ENCODE peak calls at places on chromosomes 7 and 10, in five cellular contexts. R, I, L, Z and W are unnamed samples.

GRCh38 chr10:119658274-119658673 is 7.1 kb downstream of the BAG3 start:
- DNase-seq in R (no peak), I (no peak), L (peak; percentile 25), Z (peak; percentile 63), W (no peak)

GRCh38 chr10:24665001-24665400 is 58.7 kb downstream of the ARHGAP21 start:
- DNase-seq in R (no peak), I (no peak), L (no peak), Z (no peak), W (no peak)

GRCh38 chr10:88791924-88792323 is 10.6 kb upstream of the LIPM start:
- DNase-seq in R (peak; percentile 17), I (no peak), L (no peak), Z (peak; percentile 8), W (peak; percentile 63)

GRCh38 chr7:45712057-45712689 is 138.0 kb downstream of the ADCY1 start:
- DNase-seq in R (no peak), I (peak; percentile 31), L (no peak), Z (no peak), W (no peak)

GRCh38 chr10:43825984-43826383 is 177.3 kb upstream of the ZNF32 start:
- DNase-seq in R (no peak), I (no peak), L (no peak), Z (no peak), W (no peak)

GRCh38 chr7:149005427-149006344 is 22.6 kb downstream of the PDIA4 start:
- DNase-seq in R (no peak), I (peak; percentile 94), L (no peak), Z (peak; percentile 62), W (peak; percentile 90)

GRCh38 chr7:51316262-51316665 is 345 bp downstream of the COBL start:
- DNase-seq in R (no peak), I (peak; percentile 74), L (no peak), Z (no peak), W (peak; percentile 57)

GRCh38 chr10:42753507-42754154 is 29.0 kb upstream of the BMS1 start:
- DNase-seq in R (no peak), I (no peak), L (no peak), Z (no peak), W (peak; percentile 18)

GRCh38 chr10:70699659-70700174 is 27.4 kb downstream of the ADAMTS14 start:
- DNase-seq in R (no peak), I (no peak), L (no peak), Z (peak; percentile 9), W (no peak)

GRCh38 chr10:17445400-17445998 is 8.9 kb downstream of the ST8SIA6 start:
- DNase-seq in R (no peak), I (no peak), L (no peak), Z (no peak), W (no peak)

GRCh38 chr10:48750019-48750418 is 65.3 kb downstream of the WDFY4 start:
- DNase-seq in R (no peak), I (no peak), L (no peak), Z (no peak), W (no peak)

GRCh38 chr10:35739998-35740397 is 97.9 kb upstream of the FZD8 start:
- DNase-seq in R (no peak), I (no peak), L (no peak), Z (no peak), W (no peak)

GRCh38 chr7:106068538-106068961 is 43.6 kb downstream of the SYPL1 start:
- DNase-seq in R (no peak), I (no peak), L (no peak), Z (no peak), W (no peak)

GRCh38 chr10:36671607-36672006 is 453.8 kb upstream of the ANKRD30A start:
- DNase-seq in R (no peak), I (no peak), L (no peak), Z (no peak), W (no peak)

GRCh38 chr10:82310839-82311238 is 435.8 kb downstream of the NRG3 start:
- DNase-seq in R (no peak), I (no peak), L (no peak), Z (no peak), W (no peak)

GRCh38 chr10:97004591-97004990 is 172.5 kb downstream of the LCOR start:
- DNase-seq in R (no peak), I (no peak), L (no peak), Z (no peak), W (no peak)

GRCh38 chr7:90383879-90384278 is 19.4 kb upstream of the CLDN12 start:
- DNase-seq in R (no peak), I (no peak), L (no peak), Z (no peak), W (no peak)

GRCh38 chr7:28400838-28401360 is 11.4 kb upstream of the CREB5 start:
- DNase-seq in R (no peak), I (no peak), L (no peak), Z (no peak), W (no peak)

DNA sequence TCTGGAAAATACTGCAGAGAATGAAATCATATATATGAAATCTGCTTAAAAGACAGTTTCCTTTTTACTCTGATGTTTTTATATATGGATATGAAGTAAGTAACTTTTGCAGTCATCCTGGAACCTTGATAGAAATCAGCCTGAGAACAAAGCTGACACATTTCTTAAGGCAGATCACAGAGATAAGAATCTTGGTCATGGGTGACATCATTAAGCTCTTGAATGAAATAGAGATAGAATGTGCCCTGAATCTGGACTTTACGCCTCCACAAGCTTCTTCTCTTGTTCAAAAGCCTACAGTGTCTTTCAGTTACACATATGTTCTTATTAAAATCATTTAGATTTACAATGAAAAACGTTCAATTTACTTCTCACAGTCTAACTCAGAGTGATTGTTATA is 319.1 kb upstream of the CNTNAP2 start:
- DNase-seq in R (no peak), I (no peak), L (no peak), Z (no peak), W (no peak)
- TF ChIP-seq SUZ12 in R (no peak), I (no peak), L (no peak), Z (no peak), W (no peak)

GRCh38 chr10:74705361-74705980 is 120.9 kb upstream of the KAT6B start:
- DNase-seq in R (no peak), I (no peak), L (no peak), Z (no peak), W (no peak)

GRCh38 chr10:74706966-74707365 is 119.4 kb upstream of the KAT6B start:
- DNase-seq in R (no peak), I (no peak), L (no peak), Z (no peak), W (no peak)

GRCh38 chr10:74704629-74705360 is 121.6 kb upstream of the KAT6B start:
- DNase-seq in R (no peak), I (no peak), L (no peak), Z (peak; percentile 26), W (no peak)
- TF ChIP-seq SUZ12 in R (no peak), I (no peak), L (no peak), Z (no peak), W (no peak)

GRCh38 chr7:84248267-84248666 is 53.7 kb upstream of the SEMA3A start:
- DNase-seq in R (peak; percentile 36), I (no peak), L (no peak), Z (no peak), W (no peak)

GRCh38 chr7:84247591-84247990 is 53.0 kb upstream of the SEMA3A start:
- DNase-seq in R (no peak), I (no peak), L (no peak), Z (no peak), W (no peak)

GRCh38 chr7:84249651-84250050 is 55.1 kb upstream of the SEMA3A start:
- DNase-seq in R (no peak), I (no peak), L (no peak), Z (no peak), W (no peak)

GRCh38 chr7:84248843-84249242 is 54.3 kb upstream of the SEMA3A start:
- DNase-seq in R (no peak), I (no peak), L (no peak), Z (no peak), W (no peak)

DNA sequence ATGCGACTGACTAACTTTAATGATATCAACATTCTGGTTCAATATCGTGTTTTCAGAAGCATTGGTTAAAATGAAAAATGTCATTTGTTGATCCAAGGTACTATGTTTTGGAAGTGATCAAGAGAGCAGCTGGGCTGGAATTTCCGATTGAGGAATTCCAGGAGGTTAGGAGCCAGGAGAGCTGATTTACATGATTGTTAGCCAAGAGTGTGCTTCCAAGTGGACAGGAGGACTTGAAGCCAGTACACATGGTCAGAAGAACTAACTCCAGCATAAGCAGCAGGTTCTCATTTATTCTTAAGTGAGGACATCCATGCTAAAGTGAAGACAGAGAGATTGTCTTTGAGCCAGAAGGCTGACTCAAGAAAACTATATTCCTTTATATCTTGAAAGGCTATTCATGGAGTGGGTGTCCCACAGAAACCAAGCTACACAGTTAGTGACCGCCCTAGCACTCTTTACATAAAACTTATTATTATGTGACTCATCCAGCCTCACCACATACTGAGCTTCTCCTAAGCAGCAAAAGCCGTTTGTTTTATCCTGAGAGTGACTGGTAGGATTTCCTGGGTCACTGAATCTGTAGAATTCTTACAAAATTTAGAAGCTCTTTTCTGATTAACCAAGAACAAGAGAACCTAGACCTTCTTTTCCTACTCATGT is 56.7 kb upstream of the SEMA3A start:
- DNase-seq in R (no peak), I (no peak), L (no peak), Z (no peak), W (no peak)
- TF ChIP-seq SUZ12 in R (no peak), I (no peak), L (no peak), Z (no peak), W (no peak)

GRCh38 chr7:116527521-116527920 is 2.7 kb downstream of the CAV1 start:
- DNase-seq in R (no peak), I (no peak), L (no peak), Z (no peak), W (no peak)

GRCh38 chr7:116529250-116529649 is 4.4 kb downstream of the CAV1 start:
- DNase-seq in R (no peak), I (no peak), L (no peak), Z (no peak), W (no peak)

GRCh38 chr7:116525913-116526857 is 1.3 kb downstream of the CAV1 start:
- DNase-seq in R (no peak), I (peak; percentile 85), L (peak; percentile 51), Z (no peak), W (peak; percentile 86)

GRCh38 chr7:116526897-116527296 is 2.1 kb downstream of the CAV1 start:
- DNase-seq in R (no peak), I (no peak), L (no peak), Z (no peak), W (no peak)

DNA sequence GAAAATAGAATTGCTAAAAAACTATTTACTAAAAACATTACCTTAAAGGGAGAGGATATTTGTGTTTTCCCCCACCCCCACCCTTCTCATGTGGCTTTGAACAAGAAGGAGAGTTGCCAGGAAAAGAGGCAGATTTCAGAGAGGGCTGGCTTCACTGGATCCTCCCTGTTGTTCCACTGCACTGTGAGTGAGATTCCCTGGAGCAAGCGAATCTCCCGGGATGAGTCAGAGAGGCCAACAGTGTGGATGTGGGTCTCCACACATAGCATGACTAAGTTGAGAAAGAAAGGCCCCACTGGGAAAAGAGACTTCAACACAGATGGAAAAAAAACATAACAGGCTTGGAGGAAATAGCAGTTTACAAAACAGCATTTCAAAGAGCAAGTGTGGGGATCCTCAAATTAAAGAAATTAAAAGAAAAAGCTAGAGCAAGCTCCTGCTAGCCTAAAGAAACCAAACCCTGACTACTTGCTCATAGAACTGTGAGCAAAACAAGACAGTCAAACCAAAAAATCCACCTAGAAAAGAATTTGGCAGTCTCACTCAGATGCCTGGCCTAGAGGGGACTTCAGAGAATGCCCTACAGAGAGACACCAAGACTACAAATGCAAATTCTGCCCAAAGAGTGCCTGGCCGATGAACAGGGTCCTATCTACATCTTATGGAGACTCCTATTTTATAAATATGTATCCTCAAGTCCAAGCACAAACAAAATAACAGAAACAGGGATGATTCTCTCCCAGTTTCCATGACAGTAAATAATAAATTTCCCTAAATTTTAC is 3.4 kb downstream of the CAV1 start:
- DNase-seq in R (no peak), I (no peak), L (no peak), Z (no peak), W (no peak)
- TF ChIP-seq SUZ12 in R (no peak), I (no peak), L (no peak), Z (no peak), W (no peak)

GRCh38 chr7:29946428-29947186 is 43.0 kb downstream of the SCRN1 start:
- DNase-seq in R (no peak), I (peak; percentile 54), L (no peak), Z (peak; percentile 19), W (peak; percentile 44)
- TF ChIP-seq SUZ12 in R (no peak), I (no peak), L (no peak), Z (no peak), W (no peak)